ENCODE peak calls at places on chromosomes 16 and 17, in ten cellular contexts. L, K, E, D, P, N, S, V, X and A are unnamed samples.

GRCh38 chr17:57986841-57987581 is 1.0 kb downstream of the VEZF1 start:
- DNase-seq in L (peak), K (no peak), E (peak), D (no peak), P (no peak), N (peak), S (peak), V (peak), X (peak), A (peak)

GRCh38 chr16:48393843-48394703 is 8.9 kb upstream of the SIAH1 start:
- DNase-seq in L (peak), K (peak), E (peak), D (no peak), P (peak), N (no peak), S (no peak), V (no peak), X (no peak), A (peak)

GRCh38 chr17:74202879-74203432 is 522 bp upstream of the RPL38 start:
- DNase-seq in L (no peak), K (no peak), E (no peak), D (no peak), P (no peak), N (no peak), S (no peak), V (no peak), X (peak), A (no peak)

GRCh38 chr17:78342438-78343098 is 17.3 kb downstream of the SOCS3 start:
- DNase-seq in L (peak), K (no peak), E (peak), D (no peak), P (peak), N (peak), S (no peak), V (peak), X (peak), A (no peak)

GRCh38 chr17:1562178-1562643 is 381 bp downstream of the PITPNA start:
- DNase-seq in L (no peak), K (no peak), E (no peak), D (no peak), P (peak), N (peak), S (no peak), V (peak), X (no peak), A (no peak)

GRCh38 chr17:67479119-67479517 is 102.0 kb downstream of the PITPNC1 start:
- DNase-seq in L (no peak), K (no peak), E (no peak), D (no peak), P (no peak), N (no peak), S (no peak), V (no peak), X (no peak), A (no peak)

GRCh38 chr17:56099649-56100048 is 53.6 kb upstream of the ANKFN1 start:
- DNase-seq in L (no peak), K (no peak), E (no peak), D (no peak), P (no peak), N (no peak), S (no peak), V (no peak), X (no peak), A (no peak)

GRCh38 chr17:80470603-80471002 is 5.8 kb downstream of the NPTX1 start:
- DNase-seq in L (no peak), K (no peak), E (no peak), D (no peak), P (no peak), N (no peak), S (no peak), V (no peak), X (no peak), A (no peak)

GRCh38 chr17:15106540-15106939 is 158.6 kb downstream of the PMP22 start:
- DNase-seq in L (no peak), K (no peak), E (no peak), D (no peak), P (no peak), N (no peak), S (no peak), V (no peak), X (peak), A (no peak)

GRCh38 chr16:11916524-11917285 is 949 bp upstream of the GSPT1 start:
- DNase-seq in L (peak), K (no peak), E (no peak), D (no peak), P (no peak), N (no peak), S (no peak), V (no peak), X (peak), A (no peak)

GRCh38 chr17:77354721-77355455 is 214.1 kb downstream of the SEC14L1 start:
- DNase-seq in L (peak), K (peak), E (peak), D (no peak), P (peak), N (peak), S (no peak), V (peak), X (peak), A (no peak)

GRCh38 chr17:48283907-48284306 is 146.1 kb downstream of the SKAP1 start:
- DNase-seq in L (no peak), K (no peak), E (no peak), D (no peak), P (no peak), N (no peak), S (no peak), V (no peak), X (no peak), A (no peak)

GRCh38 chr17:64128787-64129514 is 993 bp downstream of the ERN1 start:
- DNase-seq in L (peak), K (no peak), E (peak), D (no peak), P (no peak), N (no peak), S (no peak), V (peak), X (peak), A (peak)

GRCh38 chr17:72539981-72540897 is 419.4 kb downstream of the SOX9 start:
- DNase-seq in L (peak), K (peak), E (peak), D (no peak), P (peak), N (peak), S (peak), V (peak), X (peak), A (peak)

GRCh38 chr16:548586-548985 is 11.6 kb upstream of the PRR35 start:
- DNase-seq in L (no peak), K (no peak), E (no peak), D (no peak), P (no peak), N (no peak), S (no peak), V (no peak), X (no peak), A (no peak)

GRCh38 chr16:89322381-89323119 is 105.0 kb downstream of the ZNF778 start:
- DNase-seq in L (peak), K (no peak), E (peak), D (no peak), P (peak), N (no peak), S (peak), V (no peak), X (peak), A (no peak)

GRCh38 chr17:81132770-81133723 is 32.3 kb upstream of the PVALEF start:
- DNase-seq in L (no peak), K (no peak), E (no peak), D (no peak), P (no peak), N (no peak), S (no peak), V (no peak), X (no peak), A (no peak)

GRCh38 chr17:79356839-79357447 is 253.9 kb downstream of the RBFOX3 start:
- DNase-seq in L (no peak), K (no peak), E (no peak), D (no peak), P (no peak), N (no peak), S (no peak), V (no peak), X (no peak), A (no peak)

GRCh38 chr17:14926526-14927122 is 338.5 kb downstream of the PMP22 start:
- DNase-seq in L (peak), K (no peak), E (peak), D (no peak), P (peak), N (no peak), S (peak), V (peak), X (peak), A (peak)

GRCh38 chr16:65180986-65181710 is 59.3 kb upstream of the CDH11 start:
- DNase-seq in L (peak), K (no peak), E (no peak), D (no peak), P (peak), N (no peak), S (no peak), V (no peak), X (no peak), A (no peak)

GRCh38 chr16:86576591-86577313 is 1.6 kb upstream of the FOXL1 start:
- DNase-seq in L (peak), K (no peak), E (no peak), D (no peak), P (no peak), N (peak), S (no peak), V (no peak), X (peak), A (no peak)

GRCh38 chr17:50064253-50064991 is 8.5 kb downstream of the ITGA3 start:
- DNase-seq in L (peak), K (no peak), E (peak), D (no peak), P (peak), N (peak), S (no peak), V (no peak), X (peak), A (peak)

GRCh38 chr17:61461967-61462733 is 9.9 kb downstream of the TBX4 start:
- DNase-seq in L (no peak), K (no peak), E (no peak), D (no peak), P (peak), N (peak), S (peak), V (no peak), X (peak), A (no peak)

GRCh38 chr16:16143038-16143763 is 80.1 kb downstream of the ABCC6 start:
- DNase-seq in L (no peak), K (no peak), E (no peak), D (no peak), P (no peak), N (no peak), S (peak), V (no peak), X (peak), A (no peak)

GRCh38 chr17:45965741-45966140 is 33.3 kb upstream of the STH start:
- DNase-seq in L (no peak), K (no peak), E (no peak), D (no peak), P (no peak), N (peak), S (no peak), V (no peak), X (no peak), A (no peak)

DNA sequence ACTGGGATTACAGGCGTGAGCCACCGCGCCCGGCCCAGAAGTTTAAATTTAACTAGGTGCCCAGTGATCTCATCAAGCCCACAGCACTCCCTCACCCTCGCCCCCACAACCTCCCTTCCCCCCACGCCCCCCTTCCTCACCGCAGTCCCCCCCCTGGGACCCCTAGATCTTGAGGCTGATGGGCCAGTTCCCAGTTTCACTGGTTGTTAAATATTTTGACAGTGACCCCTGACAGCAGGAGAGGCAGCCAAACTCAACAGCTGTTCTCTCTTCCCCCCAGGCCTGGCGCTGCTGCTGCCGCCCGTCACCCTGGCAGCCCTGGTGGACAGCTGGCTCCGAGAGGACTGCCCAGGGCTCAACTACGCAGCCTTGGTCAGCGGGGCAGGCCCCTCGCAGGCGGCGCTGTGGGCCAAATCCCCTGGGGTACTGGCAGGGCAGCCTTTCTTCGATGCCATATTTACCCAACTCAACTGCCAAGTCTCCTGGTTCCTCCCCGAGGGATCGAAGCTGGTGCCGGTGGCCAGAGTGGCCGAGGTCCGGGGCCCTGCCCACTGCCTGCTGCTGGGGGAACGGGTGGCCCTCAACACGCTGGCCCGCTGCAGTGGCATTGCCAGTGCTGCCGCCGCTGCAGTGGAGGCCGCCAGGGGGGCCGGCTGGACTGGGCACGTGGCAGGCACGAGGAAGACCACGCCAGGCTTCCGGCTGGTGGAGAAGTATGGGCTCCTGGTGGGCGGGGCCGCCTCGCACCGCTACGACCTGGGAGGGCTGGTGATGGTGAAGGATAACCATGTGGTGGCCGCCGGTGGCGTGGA is 15.6 kb downstream of the QPRT start:
- DNase-seq in L (peak), K (no peak), E (peak), D (no peak), P (peak), N (peak), S (no peak), V (no peak), X (no peak), A (no peak)
- H3K27ac ChIP-seq in L (no peak), K (no peak), E (peak), D (no peak), P (no peak), N (peak), S (no peak), V (no peak), X (no peak), A (no peak)

DNA sequence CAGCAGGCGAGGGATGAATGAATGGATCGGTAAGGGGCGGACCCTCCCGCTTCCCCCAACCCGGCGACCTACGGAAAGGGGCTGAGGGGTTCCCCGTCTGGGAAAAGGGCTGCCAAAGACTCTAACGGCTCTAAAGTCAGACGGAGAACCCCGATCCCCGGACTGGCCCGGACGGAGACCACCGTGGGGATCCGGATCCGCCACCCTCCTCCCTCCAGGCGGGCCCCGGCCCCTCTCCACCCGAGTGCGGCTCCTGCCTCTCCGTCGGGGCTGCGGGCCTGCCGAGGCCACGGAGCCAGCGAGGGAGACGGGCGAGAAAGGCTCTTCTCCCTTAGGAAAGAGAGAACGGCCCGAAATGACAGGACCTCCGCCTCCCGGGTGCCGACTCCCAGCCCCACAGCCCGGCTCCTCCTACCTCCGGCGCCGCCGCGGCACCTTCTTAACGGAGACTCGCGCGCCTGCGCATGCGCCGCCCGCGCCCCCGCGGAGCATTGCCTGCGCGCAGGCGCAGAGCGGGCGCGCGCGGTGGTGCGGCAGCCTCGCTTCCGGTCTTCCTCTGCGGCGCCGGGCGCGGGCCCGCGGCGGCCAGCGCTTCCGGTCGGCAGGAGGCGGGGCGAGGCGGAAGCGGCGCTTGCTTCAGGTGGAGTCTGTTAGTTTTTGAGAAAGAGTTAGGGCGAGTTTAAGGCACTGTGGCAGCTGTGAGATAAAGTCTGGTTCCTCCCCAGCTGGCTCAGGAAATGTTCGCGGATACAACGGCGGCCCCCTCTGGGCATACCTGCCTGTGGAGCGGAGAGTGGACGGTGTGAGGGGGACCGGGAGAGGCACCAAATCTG is at the start of gene SLX4:
- DNase-seq in L (peak), K (peak), E (peak), D (no peak), P (peak), N (peak), S (peak), V (peak), X (peak), A (peak)
- H3K27ac ChIP-seq in L (peak), K (peak), E (peak), D (peak), P (peak), N (peak), S (peak), V (peak), X (no peak), A (peak)

GRCh38 chr16:78749745-78750268 is 650.4 kb downstream of the WWOX start:
- DNase-seq in L (no peak), K (no peak), E (no peak), D (no peak), P (no peak), N (no peak), S (no peak), V (no peak), X (no peak), A (no peak)
- H3K27ac ChIP-seq in L (no peak), K (no peak), E (no peak), D (no peak), P (no peak), N (no peak), S (no peak), V (no peak), X (no peak), A (no peak)

DNA sequence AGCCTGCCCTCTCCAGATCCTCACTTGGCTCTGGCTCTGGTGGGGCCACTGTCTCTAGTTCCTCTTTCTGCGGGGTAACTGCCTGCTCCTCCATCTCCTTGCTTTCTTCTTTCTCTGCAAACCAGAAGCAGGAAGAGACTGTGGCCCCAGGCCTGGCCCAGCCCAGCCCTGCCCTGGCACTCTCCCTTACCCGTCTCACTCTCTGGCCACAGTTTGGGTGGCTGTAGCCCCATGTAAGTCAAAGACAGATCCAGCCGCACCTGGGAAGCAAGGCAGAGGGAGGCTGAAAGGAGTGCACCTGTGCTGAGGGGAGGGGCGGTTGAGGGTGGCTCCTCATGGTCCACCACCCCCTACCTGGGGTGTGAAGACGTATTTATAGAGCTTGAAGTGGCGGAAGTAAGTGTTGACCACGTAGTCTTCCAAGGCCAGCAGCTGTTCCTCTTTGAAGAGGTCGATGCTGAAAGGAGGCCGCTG is 2.8 kb downstream of the CFAP119 start:
- DNase-seq in L (no peak), K (no peak), E (no peak), D (no peak), P (no peak), N (no peak), S (no peak), V (no peak), X (no peak), A (no peak)
- H3K27ac ChIP-seq in L (no peak), K (peak), E (no peak), D (no peak), P (no peak), N (no peak), S (no peak), V (no peak), X (no peak), A (peak)

DNA sequence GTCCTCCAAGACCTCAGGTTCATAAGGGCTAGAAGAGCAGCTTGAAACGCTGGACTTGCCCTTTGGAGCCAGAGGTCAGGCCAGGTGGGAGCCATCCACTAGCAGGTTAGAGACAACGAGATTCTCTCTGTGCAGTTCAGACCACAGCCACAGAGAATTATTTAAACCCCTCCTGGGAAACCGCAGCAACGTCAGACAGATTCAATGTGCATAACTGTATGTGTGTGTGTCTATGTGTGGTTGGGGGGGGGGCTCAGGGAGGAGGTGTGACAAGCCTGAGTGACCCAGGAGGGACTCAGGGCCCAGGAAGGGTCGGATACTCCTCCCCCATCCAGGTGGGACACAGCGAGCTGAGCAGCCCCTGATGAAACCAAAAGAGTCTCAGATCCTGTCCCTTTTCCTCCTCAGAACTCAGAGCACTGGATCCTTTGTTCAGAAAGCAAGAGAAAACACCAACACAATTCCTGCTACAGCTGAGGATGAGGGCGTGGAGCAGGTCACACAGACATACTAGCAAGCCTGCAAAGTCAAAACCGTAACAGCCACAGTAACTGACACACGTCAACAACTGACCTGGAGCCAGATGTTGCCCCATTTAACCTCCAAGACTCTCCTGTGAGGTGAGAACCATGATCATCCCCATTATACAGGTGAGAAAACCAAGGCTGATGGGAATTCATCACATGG is 66.8 kb downstream of the XYLT1 start:
- DNase-seq in L (no peak), K (no peak), E (no peak), D (no peak), P (no peak), N (no peak), S (no peak), V (no peak), X (no peak), A (no peak)
- H3K27ac ChIP-seq in L (no peak), K (peak), E (peak), D (no peak), P (no peak), N (peak), S (no peak), V (no peak), X (no peak), A (peak)

DNA sequence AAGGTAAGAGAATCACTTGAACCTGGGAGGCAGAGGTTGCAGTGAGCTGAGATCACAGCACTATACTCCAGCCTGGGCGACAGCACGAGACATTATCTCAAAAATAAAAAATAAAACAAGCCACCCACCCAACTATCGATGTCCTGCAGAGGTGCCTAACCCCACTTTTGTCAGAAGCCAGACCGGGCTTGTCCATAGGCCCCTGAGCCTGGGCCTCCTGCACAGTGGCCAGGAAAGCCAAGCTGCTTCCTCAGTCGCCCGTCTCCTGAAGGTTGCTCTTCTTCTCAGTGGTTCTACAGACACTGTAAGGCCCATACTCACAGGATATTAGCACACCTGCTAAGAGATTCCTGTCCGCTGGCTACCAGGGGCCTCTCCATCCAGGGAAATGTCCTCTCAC is 11.2 kb downstream of the CES2 start:
- DNase-seq in L (no peak), K (no peak), E (no peak), D (no peak), P (no peak), N (no peak), S (no peak), V (no peak), X (no peak), A (no peak)
- H3K27ac ChIP-seq in L (no peak), K (no peak), E (no peak), D (no peak), P (no peak), N (no peak), S (no peak), V (no peak), X (no peak), A (no peak)